ENCODE peak calls at places on chromosomes 12 and 14, in eight cellular contexts. U is adrenal gland; R is pancreas; E is esophagus squamous epithelium; F is heart left ventricle; P is CD8-positive, alpha-beta T cell; D is tibial artery; Q is cardiac muscle cell. H is an unnamed sample. For H3K4me1, the result is how much of the 10 kb centered on the place peaks cover.

GRCh38 chr14:68926236-68926635 is 52.9 kb downstream of the ACTN1 start:
- DNase-seq in R (no peak), F (no peak), Q (no peak), P (no peak), E (no peak), D (no peak), U (no peak), H (no peak)

GRCh38 chr12:109841356-109841755 is 8.2 kb upstream of the TRPV4 start:
- DNase-seq in P (no peak), R (no peak), E (no peak), U (no peak), D (no peak), Q (no peak), F (no peak), H (no peak)

GRCh38 chr14:87102979-87103378 is 890.0 kb downstream of the GALC start:
- DNase-seq in E (no peak), R (no peak), D (no peak), U (no peak), P (no peak), Q (peak), F (no peak), H (no peak)

GRCh38 chr12:114167431-114167830 is 201.3 kb upstream of the RBM19 start:
- DNase-seq in Q (peak), F (no peak), U (no peak), R (no peak), P (no peak), D (no peak), E (no peak), H (no peak)

GRCh38 chr12:113482334-113482733 is 10.7 kb upstream of the LHX5 start:
- DNase-seq in U (no peak), P (no peak), F (no peak), E (no peak), D (no peak), R (no peak), Q (no peak), H (no peak)

GRCh38 chr12:49200882-49201594 is 12.2 kb upstream of the TUBA1A start:
- DNase-seq in D (no peak), U (peak), P (no peak), E (no peak), R (no peak), F (no peak), Q (peak), H (no peak)

GRCh38 chr14:34913619-34914018 is 38.5 kb upstream of the BAZ1A start:
- DNase-seq in P (no peak), R (no peak), E (no peak), U (no peak), Q (no peak), D (no peak), F (no peak), H (no peak)

GRCh38 chr12:122981587-122982493 is 1.4 kb downstream of the ARL6IP4 start:
- DNase-seq in E (no peak), F (no peak), Q (no peak), P (no peak), D (no peak), R (no peak), U (peak), H (no peak)

GRCh38 chr14:91415794-91416743 is 1.6 kb downstream of the CCDC88C start:
- DNase-seq in F (no peak), R (no peak), U (no peak), D (no peak), Q (no peak), E (peak), P (peak), H (no peak)

GRCh38 chr12:26471560-26471959 is 276.2 kb downstream of the SSPN start:
- DNase-seq in R (no peak), D (no peak), E (no peak), F (no peak), Q (peak), P (no peak), U (no peak), H (no peak)

GRCh38 chr14:76109087-76109880 is 42.4 kb upstream of the GPATCH2L start:
- DNase-seq in R (no peak), P (no peak), E (no peak), Q (no peak), U (no peak), F (no peak), D (peak), H (no peak)

GRCh38 chr12:94941440-94941862 is 62.0 kb downstream of the NDUFA12 start:
- DNase-seq in U (peak), P (peak), E (no peak), Q (peak), D (peak), F (peak), R (no peak), H (peak)

GRCh38 chr14:64502476-64503183 is 1.0 kb downstream of the ZBTB25 start:
- DNase-seq in Q (peak), E (no peak), U (peak), P (no peak), R (peak), D (no peak), F (no peak), H (no peak)

GRCh38 chr14:94816113-94816512 is 46.2 kb upstream of the GSC start:
- DNase-seq in P (no peak), Q (no peak), F (no peak), D (no peak), E (no peak), U (no peak), R (no peak), H (no peak)

GRCh38 chr12:78864483-78865296 is at the start of gene SYT1:
- DNase-seq in Q (peak), D (peak), U (peak), F (peak), E (no peak), R (no peak), P (no peak), H (no peak)

GRCh38 chr12:47942327-47943230 is 20.8 kb upstream of the TMEM106C start:
- DNase-seq in F (no peak), U (no peak), E (no peak), R (no peak), P (no peak), D (no peak), Q (peak), H (no peak)

GRCh38 chr12:98735821-98736220 is 90.7 kb downstream of the APAF1 start:
- DNase-seq in F (no peak), R (no peak), P (no peak), D (no peak), U (no peak), Q (no peak), E (no peak), H (no peak)

GRCh38 chr12:88553941-88554658 is 26.2 kb downstream of the KITLG start:
- DNase-seq in F (no peak), Q (peak), D (peak), E (no peak), R (peak), U (no peak), P (no peak), H (no peak)

GRCh38 chr14:58813745-58814144 is 176.0 kb downstream of the DACT1 start:
- DNase-seq in E (no peak), P (no peak), Q (no peak), F (no peak), R (no peak), D (no peak), U (no peak), H (no peak)

GRCh38 chr14:101098641-101099040 is 195.1 kb upstream of the RTL1 start:
- DNase-seq in F (no peak), Q (no peak), P (no peak), D (peak), R (no peak), E (no peak), U (no peak), H (peak)

GRCh38 chr12:95146767-95147166 is 70.5 kb downstream of the FGD6 start:
- DNase-seq in U (no peak), F (no peak), D (no peak), R (no peak), Q (no peak), P (no peak), E (no peak), H (no peak)

GRCh38 chr14:93926209-93926872 is 803 bp upstream of the FAM181A start:
- DNase-seq in E (no peak), F (no peak), R (no peak), U (no peak), D (no peak), Q (no peak), P (no peak), H (no peak)

GRCh38 chr12:6333566-6333965 is 8.3 kb downstream of the TNFRSF1A start:
- DNase-seq in F (no peak), R (no peak), D (no peak), Q (no peak), U (no peak), E (no peak), P (no peak), H (no peak)

GRCh38 chr14:41297961-41298690 is 308.6 kb upstream of the LRFN5 start:
- DNase-seq in R (no peak), U (no peak), Q (peak), D (no peak), E (no peak), F (no peak), P (no peak), H (no peak)

GRCh38 chr12:78192979-78193378 is 362.3 kb downstream of the NAV3 start:
- DNase-seq in D (no peak), U (no peak), P (no peak), R (no peak), Q (no peak), E (no peak), F (no peak), H (no peak)

GRCh38 chr14:101992708-101993107 is 28.3 kb downstream of the DYNC1H1 start:
- DNase-seq in P (no peak), R (no peak), F (no peak), E (no peak), D (no peak), Q (no peak), U (no peak), H (no peak)

GRCh38 chr12:110585231-110585799 is 2.2 kb upstream of the PPTC7 start:
- DNase-seq in D (peak), P (no peak), U (peak), E (no peak), F (no peak), R (peak), Q (peak), H (no peak)

DNA sequence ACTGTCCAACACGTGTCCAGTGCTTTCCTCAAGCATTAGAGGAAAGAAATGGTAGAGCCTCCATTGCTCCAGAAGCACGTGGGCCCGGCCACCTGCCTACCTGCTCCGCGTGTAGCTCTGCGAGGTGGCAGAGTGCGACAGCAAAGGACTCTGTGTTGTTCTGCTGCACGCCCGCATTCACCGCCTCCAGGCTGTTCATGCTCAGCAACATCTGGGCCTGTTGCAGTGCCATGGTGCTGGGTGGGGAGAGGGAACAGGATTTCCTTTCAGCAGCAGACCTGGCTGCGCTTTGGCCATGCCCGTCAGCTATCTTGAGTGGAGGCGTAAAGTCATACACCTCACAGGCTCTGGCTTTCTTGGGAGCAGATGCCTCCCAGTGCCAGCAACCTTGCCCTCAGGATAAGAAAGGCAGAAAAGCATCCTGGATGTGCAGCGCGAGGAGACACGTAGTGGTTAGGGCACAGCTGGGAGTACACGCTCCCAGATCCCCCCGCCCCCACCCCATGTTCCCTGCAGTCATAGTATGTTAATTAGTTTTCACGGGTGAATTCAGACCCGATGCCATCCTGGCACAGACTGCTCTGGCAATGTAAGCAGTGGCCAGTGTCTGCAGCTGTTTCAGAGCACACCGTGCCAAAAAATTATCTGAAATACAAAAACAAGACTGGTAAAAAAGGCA is 25.1 kb downstream of the ANAPC5 start:
- DNase-seq in R (peak), F (no peak), D (no peak), P (no peak), Q (no peak), E (no peak), U (no peak), H (no peak)
- H3K27ac ChIP-seq in R (no peak), F (no peak), D (no peak), P (no peak), Q (no peak), E (no peak), U (no peak), H (no peak)

GRCh38 chr12:68378859-68379628 is 46.9 kb upstream of the MDM1 start:
- DNase-seq in U (no peak), D (no peak), P (no peak), Q (no peak), R (no peak), F (no peak), E (no peak), H (no peak)

GRCh38 chr12:68375701-68376469 is 43.7 kb upstream of the MDM1 start:
- DNase-seq in Q (peak), E (no peak), D (no peak), U (no peak), P (no peak), F (no peak), R (no peak), H (no peak)

GRCh38 chr12:68374315-68374982 is 42.3 kb upstream of the MDM1 start:
- DNase-seq in Q (no peak), R (no peak), D (no peak), P (no peak), F (no peak), E (no peak), U (no peak), H (no peak)

GRCh38 chr12:68373836-68374314 is 41.7 kb upstream of the MDM1 start:
- DNase-seq in Q (no peak), D (no peak), F (no peak), U (no peak), R (no peak), P (no peak), E (no peak), H (no peak)

DNA sequence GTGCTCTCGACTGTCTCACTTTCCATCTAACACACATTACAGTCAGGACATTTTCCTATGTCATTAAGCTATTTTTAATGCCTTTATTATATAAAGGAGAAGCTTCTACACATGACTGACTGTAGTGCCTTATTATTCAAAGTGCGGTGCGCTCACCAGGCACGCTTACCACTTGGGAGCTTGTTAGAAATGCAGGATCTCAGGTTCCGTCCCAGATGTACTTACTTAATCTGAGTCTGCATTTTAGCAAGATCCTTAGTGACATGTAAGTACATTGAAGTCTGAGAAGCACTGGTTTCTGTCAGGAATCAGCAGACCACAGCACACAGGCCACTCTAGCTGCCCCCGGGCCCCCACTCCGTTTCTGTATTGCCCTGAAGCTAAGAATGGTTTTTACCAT is 44.7 kb upstream of the MDM1 start:
- DNase-seq in E (no peak), P (no peak), Q (no peak), R (no peak), D (no peak), F (no peak), U (no peak), H (no peak)
- H3K4me1 ChIP-seq in E (under half), P (under half), Q (under half), R (under half), D (under half), F (under half), U (under half), H (under half)

DNA sequence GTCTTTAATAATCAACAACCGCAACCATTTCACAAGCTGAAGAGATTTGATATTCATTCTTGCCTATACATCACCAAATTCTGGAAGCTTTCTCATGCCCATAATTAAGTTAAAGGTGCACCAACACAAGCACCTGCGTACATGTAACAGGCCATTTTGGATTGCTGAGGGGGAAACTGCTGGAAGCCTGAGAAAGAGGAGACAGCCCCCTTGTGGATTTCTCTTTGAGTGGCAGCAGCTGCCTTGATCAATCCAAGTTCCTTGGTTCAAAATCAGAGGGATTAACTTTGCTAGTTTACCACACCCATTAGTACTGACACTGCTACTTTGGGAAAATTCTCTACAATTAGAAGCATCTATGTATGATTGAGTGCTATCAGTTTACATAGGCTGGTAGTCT is 321.1 kb downstream of the NOVA1 start:
- DNase-seq in U (no peak), F (no peak), E (no peak), Q (no peak), D (no peak), P (no peak), R (no peak), H (no peak)
- TF ChIP-seq CTCF in U (no peak), F (no peak), E (no peak), Q (no peak), D (no peak), P (no peak), R (no peak), H (no peak)

GRCh38 chr12:15527201-15527782 is 205.0 kb downstream of the PTPRO start:
- DNase-seq in P (no peak), Q (peak), U (peak), D (peak), F (peak), E (no peak), R (no peak), H (no peak)
- H3K27ac ChIP-seq in P (no peak), Q (no peak), U (no peak), D (peak), F (no peak), E (no peak), R (no peak), H (no peak)

DNA sequence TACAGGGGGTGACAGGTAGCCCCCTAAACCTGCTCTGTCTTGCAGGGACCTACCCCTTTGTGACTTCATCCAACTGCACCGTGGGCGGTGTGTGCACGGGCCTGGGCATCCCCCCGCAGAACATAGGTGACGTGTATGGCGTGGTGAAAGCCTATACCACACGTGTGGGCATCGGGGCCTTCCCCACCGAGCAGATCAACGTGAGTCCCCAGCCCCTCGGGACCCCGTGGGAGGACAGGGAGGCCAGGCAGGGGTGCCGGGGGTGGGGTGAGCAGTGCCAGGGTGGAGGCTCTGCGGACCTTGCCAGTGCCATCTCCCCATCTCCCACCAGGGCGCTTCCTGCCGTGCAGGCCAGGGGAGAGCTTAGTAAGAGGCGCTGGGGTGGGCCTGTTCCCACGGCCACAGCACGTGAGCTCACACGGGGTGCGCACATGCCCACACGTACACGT is 11.1 kb upstream of the SIVA1 start:
- DNase-seq in P (no peak), E (no peak), R (no peak), U (no peak), F (peak), Q (no peak), D (no peak), H (no peak)
- H3K4me1 ChIP-seq in P (under half), E (under half), R (under half), U (under half), F (under half), Q (under half), D (under half), H (under half)

GRCh38 chr14:57574617-57575288 is 81.1 kb upstream of the CCDC198 start:
- DNase-seq in U (no peak), Q (no peak), P (no peak), F (no peak), E (no peak), R (no peak), D (no peak), H (no peak)
- TF ChIP-seq CTCF in U (no peak), Q (no peak), P (no peak), F (no peak), E (no peak), R (no peak), D (no peak), H (no peak)

DNA sequence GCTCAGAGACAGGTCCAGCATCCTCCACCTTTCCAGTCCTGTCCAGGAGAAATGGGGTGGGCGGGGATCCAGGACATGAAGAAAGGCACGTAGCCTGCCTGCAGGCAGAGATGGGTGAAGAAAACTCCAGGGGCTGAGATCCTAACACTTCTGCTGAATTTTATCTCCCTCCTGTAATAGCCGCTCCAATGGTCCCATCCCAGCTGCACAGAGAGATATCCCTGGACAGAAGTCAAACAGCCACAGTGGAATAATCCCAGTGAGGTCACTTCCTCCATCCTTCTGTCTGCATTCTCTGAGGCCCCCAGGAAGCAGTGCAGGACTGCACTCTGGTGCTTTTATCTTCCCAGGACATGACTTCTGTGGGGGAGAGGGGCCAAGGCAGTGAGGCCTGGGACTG is 26.3 kb downstream of the KRT18 start:
- DNase-seq in E (no peak), P (no peak), D (no peak), R (no peak), Q (peak), U (no peak), F (no peak), H (no peak)
- H3K27ac ChIP-seq in E (no peak), P (no peak), D (no peak), R (no peak), Q (peak), U (peak), F (no peak), H (peak)

GRCh38 chr14:77790566-77791224 is 9.2 kb upstream of the ADCK1 start:
- DNase-seq in E (no peak), R (no peak), D (no peak), U (no peak), Q (no peak), F (no peak), P (no peak), H (no peak)

GRCh38 chr14:77794357-77794756 is 5.6 kb upstream of the ADCK1 start:
- DNase-seq in P (no peak), E (no peak), R (no peak), F (no peak), D (no peak), Q (no peak), U (no peak), H (no peak)

GRCh38 chr14:77786148-77786547 is 13.8 kb upstream of the ADCK1 start:
- DNase-seq in F (no peak), U (no peak), R (no peak), Q (no peak), E (no peak), P (no peak), D (no peak), H (no peak)

DNA sequence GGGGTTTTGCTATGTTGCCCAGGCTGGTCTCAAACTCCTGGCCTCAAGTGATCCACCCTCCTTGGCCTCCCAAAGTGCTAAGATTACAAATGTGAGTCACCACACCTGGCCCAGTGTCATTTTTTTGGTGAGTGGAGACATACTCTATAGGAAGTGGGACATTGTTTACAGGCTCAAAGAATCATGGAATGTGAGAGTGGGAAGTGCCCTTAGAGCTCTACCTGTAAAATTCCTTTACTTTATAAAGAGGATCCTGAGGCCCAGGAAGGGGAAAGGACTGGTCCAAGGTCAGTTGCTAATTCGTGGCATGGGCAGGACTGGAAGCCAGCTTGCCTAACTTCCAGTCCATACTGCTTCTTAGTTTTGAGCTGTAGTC is 8.7 kb upstream of the ADCK1 start:
- DNase-seq in D (no peak), U (no peak), F (no peak), R (no peak), P (no peak), E (no peak), Q (no peak), H (no peak)
- H3K4me1 ChIP-seq in D (under half), U (under half), F (under half), R (under half), P (under half), E (under half), Q (under half), H (under half)